ENCODE peak calls at places on chromosomes 4 and X, in nine cellular contexts. A is uterus; L is GM03348; K is activated naive CD8-positive, alpha-beta T cell treated with anti-CD3 and anti-CD28 coated beads, Interleukin-2, amount 50 U/mL, for 24 hours; R is fibroblast of lung; I is NCI-H2081; T is PC-3; B is naive thymus-derived CD8-positive, alpha-beta T cell; G is astrocyte of the spinal cord. J is an unnamed sample.

GRCh38 chr4:173859091-173859713 is 329.2 kb upstream of the HAND2 start:
- DNase-seq in A (no peak), L (no peak), K (no peak), R (no peak), I (no peak), T (no peak), B (no peak), G (no peak), J (peak; percentile 82)

GRCh38 chr4:147103403-147103946 is 157.8 kb upstream of the TTC29 start:
- DNase-seq in A (peak; percentile 59), L (peak; percentile 86), K (no peak), R (peak; percentile 98), I (no peak), T (peak; percentile 81), B (no peak), G (peak; percentile 97), J (peak; percentile 81)

GRCh38 chr4:32985256-32985655 is 2265.1 kb downstream of the PCDH7 start:
- DNase-seq in A (no peak), L (peak; percentile 2), K (no peak), R (peak; percentile 40), I (no peak), T (peak; percentile 56), B (no peak), G (peak; percentile 62), J (no peak)

GRCh38 chr4:146023334-146023967 is 84.8 kb upstream of the ZNF827 start:
- DNase-seq in A (no peak), L (no peak), K (no peak), R (no peak), I (no peak), T (no peak), B (no peak), G (no peak), J (no peak)

GRCh38 chr4:25795566-25796454 is 67.0 kb downstream of the SEL1L3 start:
- DNase-seq in A (no peak), L (peak; percentile 88), K (no peak), R (peak; percentile 91), I (no peak), T (peak; percentile 24), B (no peak), G (peak; percentile 77), J (peak; percentile 98)

GRCh38 chr4:102586644-102587021 is 85.5 kb downstream of the NFKB1 start:
- DNase-seq in A (no peak), L (no peak), K (peak; percentile 25), R (no peak), I (no peak), T (no peak), B (no peak), G (no peak), J (no peak)

GRCh38 chrX:49164589-49165360 is 2.2 kb downstream of the MAGIX start:
- DNase-seq in A (no peak), L (no peak), K (no peak), R (no peak), I (no peak), T (no peak), B (no peak), G (no peak), J (no peak)

GRCh38 chrX:39752820-39753219 is 344.9 kb downstream of the BCOR start:
- DNase-seq in A (no peak), L (no peak), K (no peak), R (no peak), I (peak; percentile 52), T (peak; percentile 30), B (no peak), G (no peak), J (no peak)

GRCh38 chr4:48315728-48316630 is 25.4 kb upstream of the SLAIN2 start:
- DNase-seq in A (no peak), L (peak; percentile 60), K (peak; percentile 15), R (peak; percentile 68), I (peak; percentile 76), T (peak; percentile 63), B (no peak), G (peak; percentile 69), J (peak; percentile 65)

GRCh38 chrX:110172215-110172614 is 145.7 kb downstream of the AMMECR1 start:
- DNase-seq in A (no peak), L (no peak), K (no peak), R (no peak), I (no peak), T (no peak), B (no peak), G (no peak), J (no peak)

GRCh38 chrX:49139713-49140112 is 16.2 kb upstream of the GPKOW start:
- DNase-seq in A (no peak), L (no peak), K (no peak), R (no peak), I (no peak), T (no peak), B (no peak), G (no peak), J (no peak)

GRCh38 chrX:37871626-37872302 is 24.4 kb upstream of the DYNLT3 start:
- DNase-seq in A (no peak), L (peak; percentile 68), K (no peak), R (peak; percentile 95), I (no peak), T (peak; percentile 88), B (no peak), G (peak; percentile 90), J (peak; percentile 74)

GRCh38 chrX:150489359-150490015 is 78.9 kb upstream of the MTM1 start:
- DNase-seq in A (no peak), L (no peak), K (no peak), R (peak; percentile 48), I (no peak), T (no peak), B (no peak), G (no peak), J (no peak)

GRCh38 chr4:29326816-29327215 is 1393.4 kb upstream of the PCDH7 start:
- DNase-seq in A (no peak), L (no peak), K (no peak), R (peak; percentile 9), I (peak; percentile 58), T (peak; percentile 38), B (no peak), G (peak; percentile 29), J (no peak)

J was measured in islet precursor cell.